ENCODE peak calls at places on chromosomes 4 and X, in seven cellular contexts. S, G, W, A, E, Y and R are unnamed samples.

GRCh38 chr4:87009095-87009648 is 74.4 kb downstream of the AFF1 start:
- DNase-seq in S (no peak), G (no peak), W (no peak), A (no peak), E (peak), Y (no peak), R (no peak)

GRCh38 chr4:41448935-41449334 is 89.0 kb upstream of the LIMCH1 start:
- DNase-seq in S (peak), G (no peak), W (no peak), A (no peak), E (peak), Y (no peak), R (no peak)

GRCh38 chr4:85496933-85497332 is 22.0 kb downstream of the ARHGAP24 start:
- DNase-seq in S (no peak), G (no peak), W (no peak), A (no peak), E (no peak), Y (no peak), R (no peak)

GRCh38 chr4:56316011-56316650 is 71.2 kb downstream of the AASDH start:
- DNase-seq in S (no peak), G (no peak), W (no peak), A (no peak), E (no peak), Y (no peak), R (no peak)

GRCh38 chr4:48968814-48969213 is 17.3 kb upstream of the CWH43 start:
- DNase-seq in S (no peak), G (no peak), W (no peak), A (no peak), E (no peak), Y (no peak), R (no peak)

GRCh38 chrX:11704725-11705495 is 39.2 kb upstream of the ARHGAP6 start:
- DNase-seq in S (no peak), G (no peak), W (no peak), A (no peak), E (no peak), Y (no peak), R (no peak)

GRCh38 chr4:134276476-134276875 is 74.9 kb upstream of the PABPC4L start:
- DNase-seq in S (no peak), G (no peak), W (no peak), A (no peak), E (no peak), Y (no peak), R (no peak)

GRCh38 chrX:44747317-44747716 is 96.5 kb upstream of the DUSP21 start:
- DNase-seq in S (no peak), G (no peak), W (no peak), A (no peak), E (no peak), Y (no peak), R (no peak)

GRCh38 chrX:55159556-55159955 is 60.6 kb upstream of the PAGE5 start:
- DNase-seq in S (no peak), G (no peak), W (no peak), A (no peak), E (no peak), Y (no peak), R (no peak)

GRCh38 chrX:123959281-123960063 is 2.0 kb upstream of the STAG2 start:
- DNase-seq in S (peak), G (no peak), W (peak), A (peak), E (peak), Y (no peak), R (peak)

GRCh38 chr4:76206222-76206942 is 7.2 kb downstream of the SCARB2 start:
- DNase-seq in S (no peak), G (no peak), W (no peak), A (no peak), E (no peak), Y (no peak), R (no peak)

GRCh38 chrX:49992809-49993208 is 70.4 kb downstream of the CLCN5 start:
- DNase-seq in S (no peak), G (no peak), W (no peak), A (no peak), E (no peak), Y (no peak), R (no peak)

GRCh38 chrX:121000589-121000988 is 15.0 kb upstream of the CT47A1 start:
- DNase-seq in S (no peak), G (no peak), W (no peak), A (no peak), E (no peak), Y (no peak), R (no peak)